ENCODE peak calls at places on chromosome 20, in nine cellular contexts. K is AG09309, C is uterus, Q is tibial artery, W is lung, T is bronchial epithelial cell, H is natural killer cell, N is NB4, U is OCI-LY7. D is an unnamed sample.
A peak's percentile ranks its signal among the peaks of the same experiment; 100 is the strongest.

GRCh38 chr20:2446845-2447244 is 23.7 kb downstream of the SNRPB start:
- DNase-seq in K (no peak), C (no peak), Q (no peak), W (no peak), T (no peak), H (no peak), N (no peak), U (no peak), D (no peak)

GRCh38 chr20:33477386-33478234 is 12.3 kb upstream of the CBFA2T2 start:
- DNase-seq in K (no peak), C (no peak), Q (no peak), W (no peak), T (no peak), H (no peak), N (no peak), U (peak; percentile 45), D (no peak)

GRCh38 chr20:24648481-24648880 is 179.1 kb downstream of the SYNDIG1 start:
- DNase-seq in K (no peak), C (no peak), Q (no peak), W (no peak), T (no peak), H (no peak), N (no peak), U (no peak), D (no peak)

GRCh38 chr20:19992996-19993908 is 23.9 kb upstream of the NAA20 start:
- DNase-seq in K (peak; percentile 90), C (no peak), Q (peak; percentile 79), W (no peak), T (peak; percentile 96), H (no peak), N (no peak), U (no peak), D (no peak)

GRCh38 chr20:51889466-51889865 is 87.1 kb upstream of the SALL4 start:
- DNase-seq in K (no peak), C (no peak), Q (no peak), W (no peak), T (no peak), H (no peak), N (no peak), U (no peak), D (no peak)

GRCh38 chr20:22385602-22386299 is 198.6 kb downstream of the FOXA2 start:
- DNase-seq in K (no peak), C (no peak), Q (no peak), W (no peak), T (peak; percentile 54), H (no peak), N (no peak), U (no peak), D (no peak)

GRCh38 chr20:1505361-1505760 is 14.1 kb upstream of the SIRPB2 start:
- DNase-seq in K (no peak), C (no peak), Q (no peak), W (no peak), T (peak; percentile 95), H (no peak), N (no peak), U (no peak), D (no peak)

GRCh38 chr20:48017504-48017903 is 232.2 kb upstream of the SULF2 start:
- DNase-seq in K (no peak), C (no peak), Q (no peak), W (no peak), T (no peak), H (no peak), N (no peak), U (no peak), D (no peak)

GRCh38 chr20:63703976-63704748 is 3.6 kb downstream of the ARFRP1 start:
- DNase-seq in K (no peak), C (no peak), Q (peak; percentile 57), W (no peak), T (no peak), H (no peak), N (no peak), U (no peak), D (no peak)

DNA sequence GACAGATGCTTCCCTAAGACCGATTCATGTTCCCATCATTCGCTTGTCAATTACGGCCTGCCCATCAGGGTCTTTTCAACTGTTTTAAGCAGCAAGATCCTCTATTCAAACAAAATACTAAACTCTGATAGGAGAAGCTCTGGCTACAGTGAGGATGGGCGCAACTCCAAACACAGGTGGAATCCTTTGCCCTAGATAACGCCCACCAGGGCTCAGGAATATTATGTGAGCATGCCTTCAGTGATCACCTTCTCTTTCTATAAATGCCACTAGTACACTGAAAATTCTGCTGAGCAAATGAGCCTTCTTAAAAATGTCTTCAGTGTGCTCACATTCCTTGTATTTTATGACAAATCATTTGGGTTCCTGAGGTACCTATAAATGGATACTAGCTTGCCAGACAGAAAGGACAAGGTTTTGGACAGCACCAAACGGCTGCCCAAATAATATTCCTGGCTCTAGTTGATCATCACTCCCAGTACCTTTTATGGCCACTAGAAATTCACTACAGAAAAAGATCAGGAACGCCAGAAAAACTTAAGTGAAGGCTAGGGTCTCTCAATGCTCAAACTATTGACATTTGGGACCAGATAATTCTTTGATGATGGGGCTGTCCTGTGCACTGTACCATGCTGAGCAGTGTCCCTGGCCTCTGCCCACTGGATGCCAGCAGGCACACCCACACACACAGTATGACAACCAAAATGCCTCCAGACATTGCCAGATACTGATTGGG is 13.1 kb downstream of the ZNF217 start:
- DNase-seq in K (no peak), C (no peak), Q (no peak), W (peak; percentile 27), T (no peak), H (no peak), N (no peak), U (no peak), D (no peak)
- TF ChIP-seq CTCF in K (no peak), C (peak; percentile 20), Q (peak; percentile 19), W (no peak), T (no peak), H (no peak), N (no peak), U (peak; percentile 50), D (peak; percentile 33)

GRCh38 chr20:324177-325042 is 942 bp upstream of the SOX12 start:
- DNase-seq in K (no peak), C (peak; percentile 89), Q (peak; percentile 96), W (peak; percentile 94), T (peak; percentile 69), H (peak; percentile 88), N (peak; percentile 97), U (peak; percentile 94), D (peak; percentile 95)
- TF ChIP-seq CTCF in K (peak; percentile 40), C (peak; percentile 43), Q (peak; percentile 40), W (no peak), T (peak; percentile 47), H (peak; percentile 20), N (peak; percentile 38), U (peak; percentile 53), D (no peak)

GRCh38 chr20:4445780-4446179 is 275.9 kb upstream of the PRND start:
- DNase-seq in K (no peak), C (no peak), Q (no peak), W (peak; percentile 22), T (no peak), H (no peak), N (no peak), U (no peak), D (no peak)

GRCh38 chr20:4453369-4453768 is 268.3 kb upstream of the PRND start:
- DNase-seq in K (no peak), C (no peak), Q (no peak), W (no peak), T (no peak), H (no peak), N (no peak), U (no peak), D (no peak)

GRCh38 chr20:4451487-4451886 is 270.2 kb upstream of the PRND start:
- DNase-seq in K (no peak), C (no peak), Q (no peak), W (peak; percentile 13), T (peak; percentile 98), H (no peak), N (no peak), U (no peak), D (no peak)

GRCh38 chr20:4445331-4445730 is 276.4 kb upstream of the PRND start:
- DNase-seq in K (no peak), C (no peak), Q (no peak), W (peak; percentile 10), T (no peak), H (no peak), N (no peak), U (no peak), D (no peak)

DNA sequence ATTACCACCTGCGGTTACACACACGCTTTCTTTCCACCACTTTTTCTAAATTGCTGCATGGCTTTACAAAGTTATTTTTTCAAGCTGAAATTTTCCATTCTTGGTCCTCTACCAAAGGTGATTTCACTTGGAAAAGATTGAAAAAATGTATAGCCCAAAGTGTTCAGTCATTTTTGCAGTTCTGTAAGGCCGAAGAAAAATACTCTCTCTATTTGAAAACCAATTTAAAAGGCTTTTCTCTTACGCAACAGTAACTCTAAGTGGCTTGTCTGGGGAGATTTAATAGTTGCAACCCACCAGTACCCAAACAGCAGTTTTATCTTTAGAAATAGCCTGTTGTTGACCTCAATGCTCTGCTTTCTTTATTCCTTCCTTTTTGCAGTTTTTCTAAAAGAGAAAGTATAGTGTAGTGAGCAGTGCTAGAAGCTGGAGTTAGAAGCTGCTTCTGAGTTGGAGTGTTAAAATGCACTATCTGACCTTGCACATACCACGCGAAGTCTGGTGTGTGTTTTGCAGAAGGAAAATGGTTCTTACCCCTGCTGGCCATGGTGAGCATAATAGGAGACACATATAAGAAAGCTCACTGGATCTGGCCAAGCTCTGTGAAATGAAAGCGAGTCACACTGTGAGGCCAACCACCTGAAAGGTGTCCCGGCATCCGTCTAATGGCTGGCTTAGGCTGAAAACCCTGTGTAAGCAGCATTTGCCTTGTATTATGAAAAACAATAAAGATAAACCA is 271.6 kb upstream of the PRND start:
- DNase-seq in K (no peak), C (no peak), Q (no peak), W (peak; percentile 18), T (peak; percentile 57), H (no peak), N (peak; percentile 16), U (no peak), D (no peak)
- TF ChIP-seq CTCF in K (peak; percentile 44), C (peak; percentile 6), Q (peak; percentile 18), W (no peak), T (peak; percentile 29), H (no peak), N (no peak), U (no peak), D (no peak)

GRCh38 chr20:46407671-46407996 is 1.2 kb upstream of the ELMO2 start:
- DNase-seq in K (no peak), C (no peak), Q (no peak), W (no peak), T (no peak), H (no peak), N (no peak), U (no peak), D (no peak)

GRCh38 chr20:46406986-46407670 is 713 bp upstream of the ELMO2 start:
- DNase-seq in K (no peak), C (peak; percentile 56), Q (peak; percentile 80), W (peak; percentile 51), T (peak; percentile 53), H (no peak), N (peak; percentile 83), U (peak; percentile 27), D (no peak)

GRCh38 chr20:46402236-46402886 is 4.1 kb downstream of the ELMO2 start:
- DNase-seq in K (peak; percentile 8), C (no peak), Q (no peak), W (no peak), T (no peak), H (no peak), N (no peak), U (no peak), D (no peak)

GRCh38 chr20:46408281-46408731 is 1.9 kb upstream of the ELMO2 start:
- DNase-seq in K (no peak), C (no peak), Q (no peak), W (no peak), T (peak; percentile 59), H (no peak), N (no peak), U (no peak), D (no peak)

GRCh38 chr20:46406200-46406985 is at the start of gene ELMO2:
- DNase-seq in K (peak; percentile 79), C (peak; percentile 96), Q (peak; percentile 99), W (peak; percentile 98), T (peak; percentile 87), H (peak; percentile 92), N (peak; percentile 99), U (peak; percentile 96), D (peak; percentile 97)
- TF ChIP-seq CTCF in K (no peak), C (peak; percentile 1), Q (peak; percentile 21), W (no peak), T (no peak), H (no peak), N (no peak), U (no peak), D (peak; percentile 38)